ENCODE peak calls at places on chromosomes 4 and X, in four cellular contexts. One of them, this sample, is unnamed.

GRCh38 chr4:181566490-181566889 is 676.7 kb upstream of the TENM3 start:
- DNase-seq in GM12878: no peak
- DNase-seq in K562: no peak
- DNase-seq in WTC11: no peak
- DNase-seq in this sample: no peak

GRCh38 chr4:84678976-84679744 is 96.2 kb downstream of the CDS1 start:
- DNase-seq in GM12878: no peak
- DNase-seq in K562: no peak
- DNase-seq in WTC11: no peak
- DNase-seq in this sample: no peak

GRCh38 chr4:129278868-129279267 is 182.9 kb downstream of the C4orf33 start:
- DNase-seq in GM12878: no peak
- DNase-seq in K562: no peak
- DNase-seq in WTC11: no peak
- DNase-seq in this sample: no peak

GRCh38 chr4:21638171-21638715 is 310.3 kb downstream of the KCNIP4 start:
- DNase-seq in GM12878: no peak
- DNase-seq in K562: no peak
- DNase-seq in WTC11: no peak
- DNase-seq in this sample: no peak

GRCh38 chr4:144868309-144868708 is 222.4 kb downstream of the HHIP start:
- DNase-seq in GM12878: no peak
- DNase-seq in K562: no peak
- DNase-seq in WTC11: no peak
- DNase-seq in this sample: no peak

GRCh38 chrX:25344191-25344936 is 328.6 kb upstream of the ARX start:
- DNase-seq in GM12878: no peak
- DNase-seq in K562: no peak
- DNase-seq in WTC11: no peak
- DNase-seq in this sample: no peak

GRCh38 chr4:123870283-123870876 is 473.8 kb downstream of the SPRY1 start:
- DNase-seq in GM12878: no peak
- DNase-seq in K562: no peak
- DNase-seq in WTC11: no peak
- DNase-seq in this sample: peak

GRCh38 chr4:184351560-184352451 is 122.5 kb downstream of the IRF2 start:
- DNase-seq in GM12878: no peak
- DNase-seq in K562: no peak
- DNase-seq in WTC11: no peak
- DNase-seq in this sample: peak

GRCh38 chrX:25020391-25021131 is 4.8 kb upstream of the ARX start:
- DNase-seq in GM12878: no peak
- DNase-seq in K562: peak
- DNase-seq in WTC11: peak
- DNase-seq in this sample: no peak

GRCh38 chrX:40175416-40176255 is 77.9 kb upstream of the BCOR start:
- DNase-seq in GM12878: no peak
- DNase-seq in K562: peak
- DNase-seq in WTC11: peak
- DNase-seq in this sample: peak

GRCh38 chr4:185203380-185204237 is at the start of gene CFAP97:
- DNase-seq in GM12878: no peak
- DNase-seq in K562: peak
- DNase-seq in WTC11: peak
- DNase-seq in this sample: peak

GRCh38 chr4:158094413-158095110 is 78.3 kb downstream of the GASK1B start:
- DNase-seq in GM12878: no peak
- DNase-seq in K562: no peak
- DNase-seq in WTC11: no peak
- DNase-seq in this sample: peak

DNA sequence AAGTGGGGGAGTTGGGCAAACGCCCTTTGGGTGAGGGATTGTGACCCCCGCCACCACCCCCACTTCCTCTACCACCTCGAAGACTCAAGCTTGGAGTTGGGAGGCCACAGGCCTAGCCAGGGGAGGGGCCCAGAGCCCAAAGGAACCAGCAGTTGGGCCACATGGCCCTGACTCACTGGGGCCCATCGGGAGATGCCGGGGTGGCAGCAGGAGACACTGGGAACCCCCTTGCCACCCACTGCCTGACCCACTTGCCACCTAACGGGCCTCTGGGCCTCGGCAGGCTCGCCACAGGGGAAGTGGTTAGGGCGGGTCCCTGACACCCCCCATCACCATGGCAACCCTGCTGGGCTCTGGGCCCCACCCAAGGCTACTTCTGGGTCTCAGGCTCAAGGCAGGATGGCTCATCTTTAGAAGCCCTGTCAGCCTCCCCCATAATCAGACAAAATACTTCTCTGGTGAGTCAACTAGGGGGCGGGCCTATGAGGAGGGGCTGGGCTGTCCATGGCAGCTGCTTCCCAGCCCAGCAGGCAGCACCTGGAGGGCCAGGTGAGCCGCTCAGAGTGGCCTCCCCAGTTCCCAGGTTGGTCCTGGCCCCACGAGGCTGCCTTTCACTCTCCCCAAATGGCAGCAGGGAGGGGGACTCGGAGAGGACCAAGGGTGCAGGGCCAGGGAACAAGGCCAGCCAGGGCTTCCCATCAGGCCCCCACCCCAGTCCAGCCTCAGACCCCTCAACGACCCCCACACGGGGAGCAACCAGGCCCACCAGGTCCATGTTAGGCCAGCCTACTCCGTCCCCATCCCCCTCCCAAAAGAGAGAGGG is 5.6 kb downstream of the FLNA start:
- DNase-seq in GM12878: peak
- DNase-seq in K562: peak
- DNase-seq in WTC11: peak
- DNase-seq in this sample: peak
- TF ChIP-seq CREM in GM12878: no peak
- TF ChIP-seq CREM in K562: peak
- TF ChIP-seq CREM in WTC11: no peak
- TF ChIP-seq CREM in this sample: no peak

GRCh38 chr4:187942968-187943367 is 52.6 kb upstream of the ZFP42 start:
- DNase-seq in GM12878: no peak
- DNase-seq in K562: no peak
- DNase-seq in WTC11: no peak
- DNase-seq in this sample: no peak

GRCh38 chr4:187940299-187940698 is 55.3 kb upstream of the ZFP42 start:
- DNase-seq in GM12878: no peak
- DNase-seq in K562: no peak
- DNase-seq in WTC11: no peak
- DNase-seq in this sample: no peak

GRCh38 chr4:187944179-187944578 is 51.4 kb upstream of the ZFP42 start:
- DNase-seq in GM12878: no peak
- DNase-seq in K562: no peak
- DNase-seq in WTC11: no peak
- DNase-seq in this sample: no peak
- TF ChIP-seq CREM in GM12878: no peak
- TF ChIP-seq CREM in K562: no peak
- TF ChIP-seq CREM in WTC11: no peak
- TF ChIP-seq CREM in this sample: no peak

GRCh38 chr4:53959373-53959772 is 105.0 kb downstream of the CHIC2 start:
- DNase-seq in GM12878: no peak
- DNase-seq in K562: no peak
- DNase-seq in WTC11: no peak
- DNase-seq in this sample: no peak
- TF ChIP-seq CREM in GM12878: no peak
- TF ChIP-seq CREM in K562: no peak
- TF ChIP-seq CREM in WTC11: no peak
- TF ChIP-seq CREM in this sample: no peak

DNA sequence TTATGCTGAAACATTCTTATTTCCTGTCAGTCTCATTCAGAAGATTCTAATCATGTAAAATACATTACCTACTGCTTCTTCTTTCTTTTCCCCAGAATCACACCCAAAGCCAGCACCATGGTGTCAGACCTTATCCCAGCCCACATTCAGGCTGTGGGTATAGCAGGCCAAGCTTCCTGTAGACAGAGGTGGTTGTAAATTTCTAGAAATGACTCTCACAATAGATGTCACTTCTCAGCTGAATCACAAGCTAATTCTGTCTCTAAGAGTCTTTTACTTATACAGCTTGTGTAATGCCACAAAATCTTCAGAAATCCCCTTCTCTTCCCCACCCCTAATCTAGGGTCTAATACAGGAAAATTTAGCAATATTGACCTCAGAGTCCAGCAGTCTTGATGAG is 239.6 kb downstream of the PARM1 start:
- DNase-seq in GM12878: peak
- DNase-seq in K562: no peak
- DNase-seq in WTC11: no peak
- DNase-seq in this sample: no peak
- TF ChIP-seq CREM in GM12878: peak
- TF ChIP-seq CREM in K562: no peak
- TF ChIP-seq CREM in WTC11: no peak
- TF ChIP-seq CREM in this sample: no peak

GRCh38 chrX:108199691-108200090 is 108.1 kb downstream of the ATG4A start:
- DNase-seq in GM12878: no peak
- DNase-seq in K562: peak
- DNase-seq in WTC11: peak
- DNase-seq in this sample: peak
- TF ChIP-seq CREM in GM12878: no peak
- TF ChIP-seq CREM in K562: no peak
- TF ChIP-seq CREM in WTC11: no peak
- TF ChIP-seq CREM in this sample: no peak

GRCh38 chrX:116246261-116246660 is 75.7 kb downstream of the AGTR2 start:
- DNase-seq in GM12878: no peak
- DNase-seq in K562: no peak
- DNase-seq in WTC11: no peak
- DNase-seq in this sample: no peak
- TF ChIP-seq CREM in GM12878: no peak
- TF ChIP-seq CREM in K562: no peak
- TF ChIP-seq CREM in WTC11: no peak
- TF ChIP-seq CREM in this sample: no peak

GRCh38 chr4:79201976-79202375 is 123.9 kb downstream of the NAA11 start:
- DNase-seq in GM12878: no peak
- DNase-seq in K562: no peak
- DNase-seq in WTC11: no peak
- DNase-seq in this sample: no peak

GRCh38 chr4:79197275-79198009 is 128.4 kb downstream of the NAA11 start:
- DNase-seq in GM12878: no peak
- DNase-seq in K562: no peak
- DNase-seq in WTC11: no peak
- DNase-seq in this sample: no peak

DNA sequence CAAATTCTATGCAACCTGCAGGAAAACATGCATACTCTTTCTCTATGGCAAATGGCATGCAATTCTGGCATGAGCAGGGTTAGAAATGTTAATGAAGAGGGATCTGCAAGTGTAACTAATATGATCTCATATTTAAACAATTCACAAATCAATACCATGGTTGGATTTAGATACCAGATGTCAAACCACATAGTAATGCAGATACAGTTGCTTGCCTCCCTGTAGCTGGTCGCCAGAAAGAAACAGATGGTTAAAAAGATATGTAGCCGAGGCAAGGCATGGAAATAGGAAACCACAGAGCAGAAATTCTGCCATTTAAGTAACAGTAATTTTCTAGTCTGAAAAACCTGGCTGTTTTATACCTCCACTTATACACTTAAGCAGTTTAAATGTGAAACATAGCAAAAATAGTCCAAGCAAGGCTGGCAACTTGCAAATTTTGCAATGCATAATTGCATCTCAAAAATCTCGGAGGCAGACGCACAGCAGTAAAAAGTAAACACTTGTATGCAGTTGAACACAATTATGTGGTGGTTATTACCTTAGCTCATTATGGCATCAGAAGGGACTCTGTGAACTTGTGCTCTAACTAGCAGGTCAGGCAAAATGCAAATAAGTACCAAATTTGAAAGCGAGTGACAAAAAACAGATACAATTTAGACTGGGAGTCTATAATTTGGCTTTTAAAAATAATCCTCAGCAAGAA is 126.8 kb downstream of the NAA11 start:
- DNase-seq in GM12878: no peak
- DNase-seq in K562: peak
- DNase-seq in WTC11: no peak
- DNase-seq in this sample: no peak
- TF ChIP-seq CREM in GM12878: no peak
- TF ChIP-seq CREM in K562: no peak
- TF ChIP-seq CREM in WTC11: no peak
- TF ChIP-seq CREM in this sample: no peak

GRCh38 chrX:128518508-128518907 is 466.3 kb upstream of the ACTRT1 start:
- DNase-seq in GM12878: no peak
- DNase-seq in K562: no peak
- DNase-seq in WTC11: no peak
- DNase-seq in this sample: peak
- TF ChIP-seq CREM in GM12878: no peak
- TF ChIP-seq CREM in K562: no peak
- TF ChIP-seq CREM in WTC11: no peak
- TF ChIP-seq CREM in this sample: no peak